ENCODE peak calls at places on chromosomes 2 and 18, in nine cellular contexts. C is HCT116, I is HepG2, A is stomach, E is tibial nerve, B is IMR-90, Y is uterus, L is body of pancreas, K is right lobe of liver. Z is an unnamed sample.

GRCh38 chr2:132538331-132538855 is 121.8 kb downstream of the GPR39 start:
- DNase-seq in B (no peak), A (no peak), K (no peak), E (no peak), C (no peak), Y (no peak), L (no peak), I (no peak), Z (no peak)

GRCh38 chr2:208256192-208256782 is 1.4 kb upstream of the IDH1 start:
- DNase-seq in C (no peak), A (no peak), I (peak; percentile 66), K (no peak), L (peak; percentile 20), Y (no peak), B (no peak), E (no peak), Z (no peak)

GRCh38 chr2:5474716-5475115 is 217.5 kb upstream of the SOX11 start:
- DNase-seq in B (no peak), E (no peak), I (no peak), C (no peak), L (no peak), Y (no peak), K (no peak), A (no peak), Z (no peak)

GRCh38 chr2:96636772-96637171 is 1.3 kb downstream of the KANSL3 start:
- DNase-seq in I (no peak), K (no peak), Y (no peak), A (no peak), B (no peak), C (no peak), L (no peak), E (no peak), Z (no peak)

GRCh38 chr18:39675358-39675757 is 2109.8 kb upstream of the CELF4 start:
- DNase-seq in B (peak; percentile 59), C (no peak), A (no peak), L (no peak), I (peak; percentile 4), Y (no peak), K (no peak), E (no peak), Z (no peak)

GRCh38 chr18:70135604-70136003 is 69.9 kb downstream of the RTTN start:
- DNase-seq in Y (no peak), B (no peak), C (no peak), L (no peak), I (no peak), K (no peak), E (no peak), A (no peak), Z (no peak)

GRCh38 chr2:238947920-238948710 is 100.2 kb downstream of the TWIST2 start:
- DNase-seq in Y (peak; percentile 50), C (peak; percentile 92), I (peak; percentile 28), K (no peak), B (peak; percentile 97), A (peak; percentile 25), E (peak; percentile 33), L (peak; percentile 17), Z (no peak)

GRCh38 chr2:74259191-74259590 is 60.8 kb downstream of the MTHFD2 start:
- DNase-seq in K (no peak), C (no peak), L (peak; percentile 26), A (no peak), B (no peak), I (no peak), E (no peak), Y (no peak), Z (no peak)

GRCh38 chr2:241861264-241861663 is 2.6 kb upstream of the PDCD1 start:
- DNase-seq in Y (no peak), A (no peak), K (no peak), L (no peak), C (no peak), E (no peak), B (no peak), I (no peak), Z (no peak)

GRCh38 chr2:241864168-241864896 is 5.2 kb upstream of the RTP5 start:
- DNase-seq in Y (no peak), E (no peak), I (no peak), L (no peak), K (no peak), A (no peak), B (no peak), C (no peak), Z (no peak)

GRCh38 chr2:241864897-241865213 is 4.7 kb upstream of the RTP5 start:
- DNase-seq in A (no peak), B (no peak), C (no peak), E (no peak), L (no peak), I (no peak), Y (no peak), K (no peak), Z (no peak)

GRCh38 chr2:241862093-241862492 is 3.4 kb upstream of the PDCD1 start:
- DNase-seq in E (no peak), K (peak; percentile 17), Y (no peak), I (no peak), L (no peak), A (no peak), B (no peak), C (no peak), Z (no peak)

GRCh38 chr2:241863021-241863954 is 4.6 kb upstream of the PDCD1 start:
- DNase-seq in C (no peak), E (no peak), B (peak; percentile 55), L (no peak), K (no peak), Y (peak; percentile 62), I (no peak), A (no peak), Z (no peak)
- TF ChIP-seq POLR2A in C (no peak), E (no peak), B (no peak), L (no peak), K (no peak), Y (no peak), I (no peak), A (no peak), Z (no peak)

DNA sequence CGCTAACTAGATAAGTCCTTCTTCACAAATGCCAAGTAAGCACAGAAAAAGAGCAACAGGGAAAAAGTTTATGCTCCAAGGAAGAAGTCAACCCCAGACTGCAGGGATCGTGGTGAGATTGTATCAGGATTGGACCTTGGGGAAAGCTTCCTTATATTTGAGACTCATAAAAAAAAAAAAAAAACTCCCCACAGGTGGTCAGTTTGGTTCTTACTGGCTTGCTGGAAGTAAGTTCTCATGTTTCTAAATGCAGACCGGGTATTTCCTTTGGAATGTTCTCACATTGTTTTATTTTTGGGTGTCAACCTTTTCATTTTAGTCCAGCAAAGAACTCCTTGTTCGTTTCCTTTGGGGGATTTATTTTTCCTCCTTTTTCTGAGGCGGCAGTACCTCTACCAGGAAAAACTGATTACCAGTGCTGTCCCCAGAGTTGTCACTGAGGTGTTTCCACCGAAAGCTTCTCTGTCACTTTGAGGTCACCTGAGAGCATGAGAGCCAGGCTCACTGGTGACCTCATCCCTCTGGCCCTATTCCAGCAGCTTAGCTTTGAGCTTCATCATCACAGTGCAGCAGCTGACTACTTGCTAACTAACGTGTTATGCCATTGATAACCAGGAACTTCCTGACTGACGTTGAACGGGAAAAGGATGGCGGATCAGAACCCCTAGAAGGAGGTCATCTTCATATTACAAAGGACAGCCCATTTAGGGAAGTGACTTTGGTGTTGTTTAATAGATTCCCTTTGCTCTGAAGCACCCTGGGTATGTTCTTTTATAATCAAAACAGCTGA is 16.8 kb upstream of the ATP8B1 start:
- DNase-seq in B (peak; percentile 95), L (peak; percentile 94), A (peak; percentile 83), Y (peak; percentile 58), C (peak; percentile 48), E (peak; percentile 38), I (peak; percentile 71), K (peak; percentile 79), Z (peak; percentile 99)
- TF ChIP-seq POLR2A in B (no peak), L (no peak), A (no peak), Y (no peak), C (no peak), E (no peak), I (no peak), K (peak; percentile 42), Z (no peak)

GRCh38 chr2:212142616-212143015 is 396.0 kb downstream of the ERBB4 start:
- DNase-seq in Y (no peak), A (no peak), I (no peak), K (no peak), B (peak; percentile 0), C (no peak), E (no peak), L (no peak), Z (no peak)

GRCh38 chr2:212141499-212141898 is 397.1 kb downstream of the ERBB4 start:
- DNase-seq in A (no peak), B (no peak), C (no peak), Y (no peak), E (no peak), K (no peak), L (no peak), I (no peak), Z (no peak)

GRCh38 chr2:212147921-212148513 is 390.6 kb downstream of the ERBB4 start:
- DNase-seq in E (no peak), K (no peak), I (peak; percentile 12), C (no peak), Y (no peak), A (no peak), B (peak; percentile 1), L (no peak), Z (peak; percentile 0)

GRCh38 chr2:212145111-212145510 is 393.5 kb downstream of the ERBB4 start:
- DNase-seq in E (no peak), C (no peak), L (no peak), A (no peak), K (no peak), B (peak; percentile 60), I (no peak), Y (no peak), Z (no peak)
- TF ChIP-seq POLR2A in E (no peak), C (no peak), L (no peak), A (no peak), K (no peak), B (no peak), I (no peak), Y (no peak), Z (no peak)

GRCh38 chr2:23381498-23381897 is 3.5 kb upstream of the KLHL29 start:
- DNase-seq in I (no peak), L (peak; percentile 31), B (no peak), C (no peak), Y (no peak), K (no peak), E (no peak), A (no peak), Z (no peak)

GRCh38 chr2:23378496-23378895 is 6.5 kb upstream of the KLHL29 start:
- DNase-seq in Y (no peak), B (no peak), I (no peak), C (no peak), L (no peak), E (no peak), K (no peak), A (no peak), Z (no peak)

GRCh38 chr2:23379220-23379695 is 5.7 kb upstream of the KLHL29 start:
- DNase-seq in E (no peak), I (no peak), C (no peak), Y (no peak), K (no peak), A (no peak), B (no peak), L (no peak), Z (no peak)

GRCh38 chr2:23381084-23381483 is 3.9 kb upstream of the KLHL29 start:
- DNase-seq in K (peak; percentile 78), L (peak; percentile 82), B (peak; percentile 77), E (no peak), A (peak; percentile 41), I (peak; percentile 18), C (peak; percentile 89), Y (peak; percentile 23), Z (no peak)

DNA sequence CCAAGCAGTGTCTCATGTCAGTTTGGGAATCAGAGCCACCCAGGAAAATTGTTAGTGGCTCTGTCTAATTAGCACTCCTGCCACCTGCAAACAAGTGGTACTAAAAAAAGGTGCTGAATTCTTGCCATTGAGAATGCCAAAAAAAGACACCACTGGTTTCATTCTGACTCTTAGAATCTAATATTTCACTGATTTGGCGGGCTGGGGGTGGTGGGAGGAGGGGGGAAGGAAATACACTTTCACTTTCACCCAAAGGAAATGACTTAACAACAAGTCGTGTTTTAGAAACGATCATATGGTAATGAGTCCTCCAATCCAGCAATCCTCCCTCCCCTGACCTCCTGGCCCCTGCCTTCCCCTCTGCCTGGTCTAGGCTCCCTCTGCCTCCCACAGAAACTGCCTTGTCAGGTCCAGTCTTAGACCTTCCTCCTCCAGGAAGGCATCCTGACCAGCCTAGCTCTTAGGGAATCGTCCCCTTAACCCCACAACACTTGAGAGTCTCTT is 4.4 kb upstream of the KLHL29 start:
- DNase-seq in K (peak; percentile 28), L (no peak), B (peak; percentile 17), E (no peak), A (no peak), C (no peak), Y (no peak), I (no peak), Z (no peak)
- TF ChIP-seq POLR2A in K (no peak), L (no peak), B (no peak), E (no peak), A (no peak), C (no peak), Y (no peak), I (no peak), Z (no peak)